ENCODE peak calls at places on chromosome 14, in five cellular contexts. P, E, I, W and M are unnamed samples.
A peak's percentile ranks its signal among the peaks of the same experiment; 100 is the strongest.

GRCh38 chr14:55136241-55136640 is 7.2 kb downstream of the LGALS3 start:
- DNase-seq in P (peak; percentile 68), E (no peak), I (no peak), W (peak; percentile 47), M (no peak)

GRCh38 chr14:91903070-91903469 is 35.7 kb upstream of the TC2N start:
- DNase-seq in P (no peak), E (no peak), I (no peak), W (no peak), M (no peak)

GRCh38 chr14:68864301-68864810 is 71.5 kb upstream of the ZFP36L1 start:
- DNase-seq in P (no peak), E (no peak), I (no peak), W (peak; percentile 23), M (no peak)

GRCh38 chr14:65461730-65462129 is 49.2 kb downstream of the FUT8 start:
- DNase-seq in P (peak; percentile 28), E (no peak), I (no peak), W (peak; percentile 43), M (no peak)

GRCh38 chr14:30620178-30620577 is 1.9 kb upstream of the SCFD1 start:
- DNase-seq in P (peak; percentile 50), E (no peak), I (no peak), W (peak; percentile 48), M (no peak)

GRCh38 chr14:64732066-64732465 is 27.8 kb downstream of the PLEKHG3 start:
- DNase-seq in P (no peak), E (peak; percentile 45), I (no peak), W (no peak), M (no peak)

GRCh38 chr14:30855345-30856037 is 18.9 kb upstream of the COCH start:
- DNase-seq in P (no peak), E (no peak), I (no peak), W (no peak), M (no peak)

GRCh38 chr14:92724516-92725340 is 23.7 kb downstream of the LGMN start:
- DNase-seq in P (no peak), E (no peak), I (peak; percentile 53), W (peak; percentile 32), M (no peak)

GRCh38 chr14:47276931-47277330 is 398.5 kb downstream of the MDGA2 start:
- DNase-seq in P (no peak), E (no peak), I (no peak), W (no peak), M (no peak)

GRCh38 chr14:98018626-98019025 is 1221.4 kb downstream of the VRK1 start:
- DNase-seq in P (no peak), E (no peak), I (no peak), W (no peak), M (no peak)

GRCh38 chr14:50607181-50607580 is 47.2 kb downstream of the ATL1 start:
- DNase-seq in P (peak; percentile 59), E (no peak), I (no peak), W (no peak), M (no peak)

GRCh38 chr14:66109426-66109825 is 376.7 kb upstream of the CCDC196 start:
- DNase-seq in P (no peak), E (no peak), I (no peak), W (no peak), M (no peak)

GRCh38 chr14:77279719-77280118 is 8.7 kb upstream of the NGB start:
- DNase-seq in P (no peak), E (no peak), I (no peak), W (no peak), M (peak; percentile 35)

GRCh38 chr14:82239205-82239604 is 705.6 kb upstream of the SEL1L start:
- DNase-seq in P (no peak), E (no peak), I (no peak), W (no peak), M (no peak)

GRCh38 chr14:63011609-63012008 is 33.6 kb downstream of the KCNH5 start:
- DNase-seq in P (no peak), E (no peak), I (no peak), W (no peak), M (no peak)

GRCh38 chr14:100761481-100761880 is 34.8 kb downstream of the DLK1 start:
- DNase-seq in P (peak; percentile 70), E (no peak), I (no peak), W (peak; percentile 60), M (no peak)

GRCh38 chr14:75113932-75114539 is 12.8 kb downstream of the NEK9 start:
- DNase-seq in P (no peak), E (no peak), I (no peak), W (no peak), M (no peak)

GRCh38 chr14:56590535-56590951 is 10.9 kb downstream of the TMEM260 start:
- DNase-seq in P (no peak), E (no peak), I (no peak), W (peak; percentile 8), M (no peak)

GRCh38 chr14:72501439-72501838 is 392.5 kb downstream of the DPF3 start:
- DNase-seq in P (no peak), E (no peak), I (no peak), W (no peak), M (no peak)

GRCh38 chr14:67395876-67396189 is 16.1 kb downstream of the PLEK2 start:
- DNase-seq in P (no peak), E (no peak), I (no peak), W (no peak), M (no peak)

GRCh38 chr14:35944847-35945246 is 118.7 kb downstream of the BRMS1L start:
- DNase-seq in P (no peak), E (no peak), I (no peak), W (no peak), M (no peak)

GRCh38 chr14:22822619-22823551 is 6.8 kb upstream of the MRPL52 start:
- DNase-seq in P (peak; percentile 97), E (peak; percentile 75), I (peak; percentile 80), W (peak; percentile 97), M (peak; percentile 83)

GRCh38 chr14:77804592-77804991 is 4.7 kb downstream of the ADCK1 start:
- DNase-seq in P (no peak), E (no peak), I (no peak), W (peak; percentile 29), M (no peak)

GRCh38 chr14:73239463-73240241 is 2.3 kb downstream of the PAPLN start:
- DNase-seq in P (peak; percentile 78), E (peak; percentile 60), I (peak; percentile 59), W (peak; percentile 72), M (no peak)

GRCh38 chr14:68628605-68629310 is 164.1 kb downstream of the ZFP36L1 start:
- DNase-seq in P (no peak), E (no peak), I (peak; percentile 72), W (no peak), M (peak; percentile 59)

GRCh38 chr14:106848330-106849121 is 1322.1 kb downstream of the TMEM121 start:
- DNase-seq in P (no peak), E (no peak), I (no peak), W (no peak), M (no peak)

GRCh38 chr14:58331111-58331510 is 32.8 kb downstream of the ARID4A start:
- DNase-seq in P (peak; percentile 98), E (peak; percentile 79), I (peak; percentile 70), W (peak; percentile 99), M (peak; percentile 79)

GRCh38 chr14:49492151-49492550 is 94.0 kb downstream of the RPS29 start:
- DNase-seq in P (no peak), E (no peak), I (no peak), W (no peak), M (no peak)

GRCh38 chr14:105837349-105838063 is 311.1 kb downstream of the TMEM121 start:
- DNase-seq in P (no peak), E (no peak), I (no peak), W (no peak), M (no peak)

GRCh38 chr14:26522985-26523384 is 74.8 kb downstream of the NOVA1 start:
- DNase-seq in P (peak; percentile 88), E (no peak), I (no peak), W (peak; percentile 6), M (no peak)

GRCh38 chr14:76836029-76836630 is 9.9 kb downstream of the LRRC74A start:
- DNase-seq in P (no peak), E (no peak), I (peak; percentile 81), W (no peak), M (peak; percentile 46)

GRCh38 chr14:50658203-50658602 is 9.9 kb downstream of the SAV1 start:
- DNase-seq in P (peak; percentile 72), E (no peak), I (no peak), W (peak; percentile 77), M (peak; percentile 41)

GRCh38 chr14:39322807-39323206 is 89.1 kb downstream of the MIA2 start:
- DNase-seq in P (no peak), E (no peak), I (no peak), W (peak; percentile 24), M (no peak)

DNA sequence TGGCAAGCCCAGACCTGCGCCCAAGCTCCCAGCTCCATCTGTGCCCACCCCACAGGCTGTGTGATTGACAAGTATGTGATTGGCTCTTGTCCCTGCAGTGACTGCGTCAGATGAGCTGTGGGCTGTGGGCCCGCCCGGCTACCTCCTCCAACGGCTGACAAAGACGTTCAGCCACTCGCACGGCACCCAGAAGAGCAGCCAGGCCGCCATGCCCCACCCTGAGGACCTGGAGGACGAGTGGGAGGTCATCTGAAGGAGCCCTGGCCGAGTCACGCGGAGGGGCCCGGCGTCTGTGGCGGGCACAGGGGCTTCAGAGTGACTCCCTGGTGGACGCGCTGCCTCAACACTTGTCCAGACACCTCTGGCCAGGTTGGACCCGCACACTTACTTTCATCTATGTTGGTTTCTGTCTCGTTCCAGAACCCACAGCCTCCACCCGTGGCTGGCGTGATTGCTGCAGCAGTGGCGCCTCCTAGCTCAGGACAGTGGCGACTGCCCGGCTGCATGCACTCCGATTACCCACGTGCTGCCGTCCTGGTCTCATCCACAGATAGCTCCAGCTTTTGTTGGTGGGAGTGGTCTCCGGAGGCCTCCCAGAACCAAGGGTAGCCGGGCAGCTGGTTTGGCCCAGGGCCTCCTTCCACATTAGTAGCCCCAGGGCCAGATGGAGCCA is 11.4 kb downstream of the ANKRD9 start:
- DNase-seq in P (no peak), E (no peak), I (no peak), W (no peak), M (no peak)
- TF ChIP-seq CTCF in P (peak; percentile 28), E (peak; percentile 6), I (no peak), W (no peak), M (no peak)

GRCh38 chr14:20559461-20559904 is 1.4 kb downstream of the RNASE9 start:
- DNase-seq in P (no peak), E (no peak), I (no peak), W (no peak), M (no peak)
- H3K4me3 ChIP-seq in P (no peak overlapping the region), E (no peak overlapping the region), I (no peak overlapping the region), W (no peak overlapping the region), M (no peak overlapping the region)

GRCh38 chr14:59570122-59570521 is 6.5 kb downstream of the CCDC175 start:
- DNase-seq in P (no peak), E (no peak), I (no peak), W (peak; percentile 11), M (no peak)
- TF ChIP-seq CTCF in P (peak; percentile 23), E (no peak), I (no peak), W (peak; percentile 10), M (no peak)

DNA sequence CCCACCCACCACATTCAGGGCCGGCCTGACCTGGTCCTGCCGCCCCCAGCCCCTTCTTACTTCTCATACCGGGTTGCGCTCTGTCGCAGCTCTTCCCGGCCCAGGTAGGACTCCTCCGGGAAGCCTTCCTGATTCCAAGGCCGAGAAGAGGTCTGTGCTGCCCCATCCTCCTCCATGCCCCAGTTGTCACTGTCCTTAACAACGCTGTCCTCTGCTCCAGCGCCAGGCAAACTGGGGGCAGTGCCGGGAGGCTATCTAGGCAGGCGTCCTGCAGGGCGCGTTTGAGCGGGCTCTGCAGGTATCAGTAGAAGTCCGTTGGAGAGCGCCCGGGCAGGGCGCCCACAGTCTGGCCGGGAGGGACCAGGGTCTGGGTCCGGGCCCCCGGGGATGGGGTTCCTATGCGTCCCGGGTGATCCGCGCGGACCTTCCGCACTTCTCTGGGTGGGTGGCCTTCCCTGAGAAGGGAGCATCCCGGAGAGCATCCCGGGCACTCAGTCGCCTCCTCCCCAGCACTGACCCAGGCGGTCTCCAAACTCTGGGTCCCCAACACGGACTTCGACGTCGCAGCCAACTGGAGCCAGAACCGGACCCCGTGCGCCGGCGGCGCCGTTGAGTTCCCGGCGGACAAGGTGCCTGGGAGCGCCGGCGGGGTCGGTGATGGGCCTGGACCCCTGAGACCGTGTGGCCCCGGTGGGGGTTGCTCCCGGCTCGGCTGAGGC is 897 bp downstream of the AMN start:
- DNase-seq in P (no peak), E (peak; percentile 53), I (peak; percentile 44), W (no peak), M (no peak)
- H3K4me3 ChIP-seq in P (no peak overlapping the region), E (peak overlapping the region; percentile 64), I (peak overlapping the region; percentile 37), W (no peak overlapping the region), M (no peak overlapping the region)